ENCODE peak calls at places on chromosomes 4 and X, in nine cellular contexts. One of them, this sample, is unnamed.

GRCh38 chr4:88991746-88992145 is 65.2 kb downstream of the FAM13A start:
- DNase-seq in NCI-H1092: no peak
- DNase-seq in MV-4-11: no peak
- DNase-seq in foreskin fibroblast: no peak
- DNase-seq in ELR: no peak
- DNase-seq in fibroblast of the conjunctiva: no peak
- DNase-seq in fibroblast of pulmonary artery: peak
- DNase-seq in activated CD4-positive, alpha-beta T cell treated with anti-CD3 and anti-CD28 coated beads, Interleukin-2, amount 10 ng/mL, durations not matched to agents 24 days and 14 days: no peak
- DNase-seq in epithelial cell of proximal tubule: no peak
- DNase-seq in this sample: no peak

GRCh38 chr4:184064877-184065276 is 152.8 kb downstream of the ENPP6 start:
- DNase-seq in NCI-H1092: no peak
- DNase-seq in MV-4-11: no peak
- DNase-seq in foreskin fibroblast: no peak
- DNase-seq in ELR: no peak
- DNase-seq in fibroblast of the conjunctiva: no peak
- DNase-seq in fibroblast of pulmonary artery: no peak
- DNase-seq in activated CD4-positive, alpha-beta T cell treated with anti-CD3 and anti-CD28 coated beads, Interleukin-2, amount 10 ng/mL, durations not matched to agents 24 days and 14 days: no peak
- DNase-seq in epithelial cell of proximal tubule: no peak
- DNase-seq in this sample: no peak

GRCh38 chr4:62717144-62717543 is 1517.0 kb downstream of the ADGRL3 start:
- DNase-seq in NCI-H1092: no peak
- DNase-seq in MV-4-11: no peak
- DNase-seq in foreskin fibroblast: no peak
- DNase-seq in ELR: no peak
- DNase-seq in fibroblast of the conjunctiva: no peak
- DNase-seq in fibroblast of pulmonary artery: no peak
- DNase-seq in activated CD4-positive, alpha-beta T cell treated with anti-CD3 and anti-CD28 coated beads, Interleukin-2, amount 10 ng/mL, durations not matched to agents 24 days and 14 days: no peak
- DNase-seq in epithelial cell of proximal tubule: no peak
- DNase-seq in this sample: no peak

GRCh38 chrX:40152706-40153334 is 55.1 kb upstream of the BCOR start:
- DNase-seq in NCI-H1092: no peak
- DNase-seq in MV-4-11: peak
- DNase-seq in foreskin fibroblast: no peak
- DNase-seq in ELR: peak
- DNase-seq in fibroblast of the conjunctiva: no peak
- DNase-seq in fibroblast of pulmonary artery: no peak
- DNase-seq in activated CD4-positive, alpha-beta T cell treated with anti-CD3 and anti-CD28 coated beads, Interleukin-2, amount 10 ng/mL, durations not matched to agents 24 days and 14 days: no peak
- DNase-seq in epithelial cell of proximal tubule: no peak
- DNase-seq in this sample: no peak

GRCh38 chrX:9919632-9920172 is 47.5 kb upstream of the CLDN34 start:
- DNase-seq in NCI-H1092: no peak
- DNase-seq in MV-4-11: no peak
- DNase-seq in foreskin fibroblast: no peak
- DNase-seq in ELR: no peak
- DNase-seq in fibroblast of the conjunctiva: no peak
- DNase-seq in fibroblast of pulmonary artery: no peak
- DNase-seq in activated CD4-positive, alpha-beta T cell treated with anti-CD3 and anti-CD28 coated beads, Interleukin-2, amount 10 ng/mL, durations not matched to agents 24 days and 14 days: no peak
- DNase-seq in epithelial cell of proximal tubule: no peak
- DNase-seq in this sample: no peak

GRCh38 chr4:140755811-140756291 is 334 bp downstream of the TBC1D9 start:
- DNase-seq in NCI-H1092: peak
- DNase-seq in MV-4-11: no peak
- DNase-seq in foreskin fibroblast: peak
- DNase-seq in ELR: peak
- DNase-seq in fibroblast of the conjunctiva: no peak
- DNase-seq in fibroblast of pulmonary artery: peak
- DNase-seq in activated CD4-positive, alpha-beta T cell treated with anti-CD3 and anti-CD28 coated beads, Interleukin-2, amount 10 ng/mL, durations not matched to agents 24 days and 14 days: peak
- DNase-seq in epithelial cell of proximal tubule: no peak
- DNase-seq in this sample: no peak

GRCh38 chr4:169229571-169230028 is 41.2 kb downstream of the SH3RF1 start:
- DNase-seq in NCI-H1092: no peak
- DNase-seq in MV-4-11: peak
- DNase-seq in foreskin fibroblast: peak
- DNase-seq in ELR: peak
- DNase-seq in fibroblast of the conjunctiva: peak
- DNase-seq in fibroblast of pulmonary artery: peak
- DNase-seq in activated CD4-positive, alpha-beta T cell treated with anti-CD3 and anti-CD28 coated beads, Interleukin-2, amount 10 ng/mL, durations not matched to agents 24 days and 14 days: no peak
- DNase-seq in epithelial cell of proximal tubule: peak
- DNase-seq in this sample: peak

GRCh38 chr4:24816797-24817196 is 21.4 kb downstream of the SOD3 start:
- DNase-seq in NCI-H1092: no peak
- DNase-seq in MV-4-11: no peak
- DNase-seq in foreskin fibroblast: peak
- DNase-seq in ELR: no peak
- DNase-seq in fibroblast of the conjunctiva: no peak
- DNase-seq in fibroblast of pulmonary artery: no peak
- DNase-seq in activated CD4-positive, alpha-beta T cell treated with anti-CD3 and anti-CD28 coated beads, Interleukin-2, amount 10 ng/mL, durations not matched to agents 24 days and 14 days: no peak
- DNase-seq in epithelial cell of proximal tubule: no peak
- DNase-seq in this sample: no peak

GRCh38 chr4:53990641-53991040 is 73.8 kb downstream of the CHIC2 start:
- DNase-seq in NCI-H1092: no peak
- DNase-seq in MV-4-11: no peak
- DNase-seq in foreskin fibroblast: no peak
- DNase-seq in ELR: no peak
- DNase-seq in fibroblast of the conjunctiva: no peak
- DNase-seq in fibroblast of pulmonary artery: peak
- DNase-seq in activated CD4-positive, alpha-beta T cell treated with anti-CD3 and anti-CD28 coated beads, Interleukin-2, amount 10 ng/mL, durations not matched to agents 24 days and 14 days: no peak
- DNase-seq in epithelial cell of proximal tubule: no peak
- DNase-seq in this sample: no peak

GRCh38 chrX:38332505-38332904 is 5.2 kb upstream of the RPGR start:
- DNase-seq in NCI-H1092: no peak
- DNase-seq in MV-4-11: no peak
- DNase-seq in foreskin fibroblast: no peak
- DNase-seq in ELR: no peak
- DNase-seq in fibroblast of the conjunctiva: no peak
- DNase-seq in fibroblast of pulmonary artery: no peak
- DNase-seq in activated CD4-positive, alpha-beta T cell treated with anti-CD3 and anti-CD28 coated beads, Interleukin-2, amount 10 ng/mL, durations not matched to agents 24 days and 14 days: no peak
- DNase-seq in epithelial cell of proximal tubule: no peak
- DNase-seq in this sample: no peak